ENCODE peak calls at places on chromosomes 7 and 10, in four cellular contexts. D is GM23248, V is HCT116, T is MM.1S. I is an unnamed sample.

GRCh38 chr7:66847879-66848810 is 72.9 kb upstream of the TMEM248 start:
- DNase-seq in D (peak), V (no peak), T (no peak), I (peak)

GRCh38 chr7:155781433-155781832 is 30.8 kb downstream of the SHH start:
- DNase-seq in D (no peak), V (no peak), T (no peak), I (no peak)

GRCh38 chr7:50710441-50711154 is 72.1 kb downstream of the GRB10 start:
- DNase-seq in D (no peak), V (no peak), T (no peak), I (no peak)

GRCh38 chr10:30534465-30535144 is 94.9 kb downstream of the LYZL2 start:
- DNase-seq in D (peak), V (peak), T (peak), I (peak)

GRCh38 chr10:32692174-32692573 is 246.2 kb downstream of the CCDC7 start:
- DNase-seq in D (peak), V (peak), T (no peak), I (peak)

GRCh38 chr10:33746878-33747277 is 412.4 kb upstream of the NRP1 start:
- DNase-seq in D (no peak), V (no peak), T (no peak), I (no peak)

GRCh38 chr10:117503170-117503885 is 39.2 kb upstream of the EMX2 start:
- DNase-seq in D (peak), V (no peak), T (peak), I (peak)

GRCh38 chr7:16421333-16422099 is at the start of gene CRPPA:
- DNase-seq in D (peak), V (no peak), T (peak), I (peak)

GRCh38 chr10:117504601-117505000 is 37.9 kb upstream of the EMX2 start:
- DNase-seq in D (peak), V (no peak), T (no peak), I (no peak)

GRCh38 chr7:117283371-117283770 is 39.5 kb downstream of the WNT2 start:
- DNase-seq in D (peak), V (no peak), T (no peak), I (no peak)

GRCh38 chr10:70589762-70590662 is 12.5 kb downstream of the PRF1 start:
- DNase-seq in D (peak), V (no peak), T (no peak), I (no peak)

GRCh38 chr10:93142534-93142933 is 68.8 kb downstream of the CYP26A1 start:
- DNase-seq in D (no peak), V (no peak), T (no peak), I (no peak)

DNA sequence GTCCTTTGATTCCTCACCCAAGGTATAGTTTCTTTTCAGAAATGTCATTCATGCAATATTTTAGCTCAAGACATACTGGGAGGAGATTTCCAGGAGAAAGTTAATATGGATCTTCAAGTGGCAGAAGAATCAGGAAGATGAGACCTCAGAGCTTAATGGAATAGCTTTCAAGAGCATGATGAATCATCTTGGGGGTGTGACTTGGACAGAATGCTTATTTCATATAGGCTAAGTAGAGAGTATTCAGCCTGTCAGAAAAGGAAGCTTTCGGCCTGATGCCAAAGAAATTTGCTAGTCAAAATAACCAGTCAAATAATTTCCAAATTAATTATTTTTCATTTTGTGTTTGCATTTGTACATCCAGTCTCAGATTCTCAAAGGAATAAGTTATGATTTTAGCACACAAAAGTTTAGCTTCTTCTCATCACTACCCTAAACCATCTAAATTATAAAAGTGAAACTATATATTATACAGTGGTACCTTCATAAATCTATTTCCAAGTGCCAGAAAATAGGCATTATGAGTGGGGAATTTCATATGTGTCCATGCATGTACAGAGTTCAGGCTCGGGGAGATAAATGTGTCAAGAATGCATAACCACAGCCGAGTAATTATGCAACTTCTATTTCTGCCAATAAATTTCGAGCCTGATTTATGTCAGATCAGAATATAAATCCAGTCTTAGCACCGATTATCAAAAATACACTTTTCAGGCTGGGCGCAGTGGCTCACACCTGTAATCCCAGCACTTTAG is 27.3 kb upstream of the CALD1 start:
- DNase-seq in D (peak), V (no peak), T (no peak), I (no peak)
- TF ChIP-seq EZH2phosphoT487 in D (no peak), V (no peak), T (no peak), I (no peak)

GRCh38 chr7:112001089-112001826 is 204.9 kb downstream of the DOCK4 start:
- DNase-seq in D (peak), V (peak), T (no peak), I (no peak)
- H3K9ac ChIP-seq in D (peak), V (no peak), T (no peak), I (no peak)

DNA sequence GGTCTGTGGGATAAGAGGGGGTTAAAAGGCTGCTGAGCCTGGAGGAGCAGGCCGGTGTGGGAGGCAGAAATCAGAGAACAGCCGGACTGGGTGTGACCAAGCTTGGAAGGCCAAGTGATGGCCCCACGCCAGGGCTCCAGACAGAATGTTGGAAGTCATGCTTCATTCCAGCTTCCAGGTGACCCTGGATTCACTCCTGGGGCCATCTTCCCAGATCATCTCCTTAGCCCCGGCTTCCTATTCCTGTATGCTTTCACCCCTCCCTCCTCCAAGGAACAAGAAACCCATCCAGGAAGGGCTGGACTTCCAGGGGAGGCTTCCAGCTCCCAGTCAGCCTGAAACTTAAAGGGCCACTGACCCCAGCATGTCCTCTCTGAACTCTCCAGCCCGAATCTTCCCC is 1.0 kb downstream of the INMT start:
- DNase-seq in D (peak), V (no peak), T (no peak), I (no peak)
- H3K4me3 ChIP-seq in D (peak), V (no peak), T (no peak), I (no peak)

GRCh38 chr7:70178206-70178605 is 579.9 kb downstream of the AUTS2 start:
- DNase-seq in D (peak), V (no peak), T (no peak), I (no peak)

GRCh38 chr7:70189261-70189660 is 591.0 kb downstream of the AUTS2 start:
- DNase-seq in D (peak), V (no peak), T (no peak), I (no peak)

GRCh38 chr7:70178787-70179186 is 580.5 kb downstream of the AUTS2 start:
- DNase-seq in D (peak), V (no peak), T (no peak), I (no peak)

GRCh38 chr7:70182516-70182915 is 584.2 kb downstream of the AUTS2 start:
- DNase-seq in D (no peak), V (no peak), T (no peak), I (no peak)

DNA sequence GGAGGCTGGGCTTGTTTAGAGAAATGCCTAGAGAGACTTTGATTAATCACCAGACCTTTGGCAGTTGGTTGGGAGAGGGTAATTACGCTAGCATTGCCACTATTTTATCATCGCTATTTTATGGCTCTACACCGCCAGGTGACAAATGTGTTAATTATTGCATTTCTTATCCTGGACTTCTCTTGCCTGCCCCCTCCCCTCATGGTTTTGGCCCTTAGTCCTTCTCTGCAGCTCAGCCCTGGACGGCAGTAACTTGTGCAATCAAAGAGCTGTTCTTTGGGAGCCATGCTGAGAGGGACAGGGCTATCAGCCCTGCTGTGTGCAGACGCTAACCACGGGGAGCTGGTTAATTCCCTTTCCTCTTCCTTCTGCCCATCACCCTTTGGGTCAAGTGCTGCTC is 585.0 kb downstream of the AUTS2 start:
- DNase-seq in D (no peak), V (no peak), T (no peak), I (peak)
- TF ChIP-seq EZH2phosphoT487 in D (no peak), V (no peak), T (no peak), I (no peak)

GRCh38 chr10:5887641-5888040 is 2.1 kb downstream of the ANKRD16 start:
- DNase-seq in D (no peak), V (no peak), T (no peak), I (no peak)
- H3K9ac ChIP-seq in D (no peak), V (no peak), T (no peak), I (no peak)

DNA sequence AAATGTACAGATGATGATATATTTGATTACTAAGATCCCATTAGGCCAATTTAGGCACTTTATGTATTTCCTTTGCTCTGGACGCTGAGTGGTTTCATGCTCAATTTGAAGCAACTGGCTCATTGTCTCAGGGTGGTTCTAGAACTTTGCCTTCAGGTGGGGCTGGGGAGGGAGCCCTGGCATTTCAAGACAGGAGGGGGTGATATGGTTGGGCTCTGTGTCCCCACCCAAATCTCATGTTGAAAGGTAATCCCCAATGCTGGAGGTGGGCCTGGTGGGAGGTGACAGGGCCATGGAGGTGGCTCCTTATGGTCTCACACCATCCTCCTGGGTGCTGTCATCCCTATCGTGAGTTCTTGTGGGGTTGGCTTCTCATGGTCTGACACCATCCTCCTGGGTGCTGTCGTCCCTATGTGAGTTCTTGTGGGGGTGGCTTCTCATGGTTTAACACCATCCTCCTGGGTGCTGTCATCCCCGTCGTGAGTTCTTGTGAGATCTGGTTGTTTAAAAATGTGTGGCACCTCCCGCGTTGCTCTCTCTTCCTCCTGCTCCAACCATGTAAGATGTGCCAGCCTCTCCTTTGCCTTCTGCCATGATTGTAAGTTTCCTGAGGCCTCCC is 151.5 kb upstream of the KLF6 start:
- DNase-seq in D (no peak), V (no peak), T (no peak), I (no peak)
- H3K4me3 ChIP-seq in D (peak), V (no peak), T (no peak), I (no peak)

GRCh38 chr7:98119257-98119918 is 12.7 kb downstream of the LMTK2 start:
- DNase-seq in D (peak), V (no peak), T (no peak), I (no peak)
- TF ChIP-seq EZH2phosphoT487 in D (no peak), V (no peak), T (no peak), I (no peak)

DNA sequence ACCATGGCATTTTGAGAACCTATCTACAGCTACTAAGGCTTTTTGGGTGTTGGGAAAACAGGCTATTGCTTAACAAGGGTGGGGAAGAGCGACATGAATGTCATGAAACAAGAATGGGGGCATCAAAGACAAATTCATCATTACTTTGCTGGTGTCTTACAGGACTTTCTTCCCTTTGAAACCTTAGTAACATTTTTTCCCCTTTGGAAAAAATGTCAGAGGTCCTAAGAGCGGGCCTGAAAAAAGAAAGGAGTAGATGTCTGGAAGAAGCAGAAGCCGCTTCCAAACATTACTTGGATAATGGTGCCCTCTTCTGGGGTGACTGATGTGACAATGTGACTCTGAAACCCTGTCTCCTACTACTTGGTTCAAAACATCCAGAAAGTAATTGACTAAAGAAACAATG is 3.8 kb upstream of the DDX50 start:
- DNase-seq in D (peak), V (peak), T (peak), I (peak)
- H3K9ac ChIP-seq in D (no peak), V (no peak), T (no peak), I (no peak)

GRCh38 chr7:151459726-151460473 is 20.0 kb upstream of the CRYGN start:
- DNase-seq in D (peak), V (peak), T (no peak), I (peak)
- H3K4me3 ChIP-seq in D (peak), V (peak), T (no peak), I (no peak)